ENCODE peak calls at places on chromosomes 7 and 10, in four cellular contexts. Z, V, B and T are unnamed samples.

GRCh38 chr7:11228515-11228914 is 254.8 kb downstream of the PHF14 start:
- DNase-seq in Z (peak), V (peak), B (peak), T (peak)

GRCh38 chr10:80455461-80456345 is 1.6 kb downstream of the TSPAN14 start:
- DNase-seq in Z (no peak), V (no peak), B (no peak), T (no peak)

GRCh38 chr7:112204072-112204775 is 2.0 kb downstream of the DOCK4 start:
- DNase-seq in Z (no peak), V (no peak), B (peak), T (no peak)

GRCh38 chr7:98202367-98203195 is 8.7 kb upstream of the BHLHA15 start:
- DNase-seq in Z (no peak), V (no peak), B (no peak), T (peak)

GRCh38 chr10:133013478-133013877 is 71.1 kb upstream of the CFAP46 start:
- DNase-seq in Z (no peak), V (peak), B (no peak), T (no peak)

GRCh38 chr10:1402016-1402820 is 335.1 kb downstream of the ADARB2 start:
- DNase-seq in Z (no peak), V (no peak), B (no peak), T (peak)

GRCh38 chr10:43226441-43226840 is 40.4 kb downstream of the RASGEF1A start:
- DNase-seq in Z (peak), V (no peak), B (no peak), T (no peak)

GRCh38 chr10:5876181-5876768 is 13.4 kb downstream of the ANKRD16 start:
- DNase-seq in Z (no peak), V (no peak), B (no peak), T (no peak)

GRCh38 chr7:23184709-23185354 is 3.0 kb downstream of the NUP42 start:
- DNase-seq in Z (no peak), V (peak), B (peak), T (no peak)

GRCh38 chr10:73136627-73137026 is 26.4 kb downstream of the NUDT13 start:
- DNase-seq in Z (no peak), V (no peak), B (no peak), T (no peak)

GRCh38 chr7:50828801-50829200 is 46.1 kb upstream of the GRB10 start:
- DNase-seq in Z (no peak), V (no peak), B (no peak), T (no peak)

GRCh38 chr7:158536871-158537865 is 50.5 kb downstream of the PTPRN2 start:
- DNase-seq in Z (no peak), V (no peak), B (no peak), T (no peak)

GRCh38 chr7:73526892-73527821 is 5.1 kb upstream of the BAZ1B start:
- DNase-seq in Z (no peak), V (no peak), B (no peak), T (no peak)

GRCh38 chr10:96275685-96276418 is 4.5 kb upstream of the BLNK start:
- DNase-seq in Z (no peak), V (peak), B (peak), T (peak)

GRCh38 chr7:24879281-24879680 is 100.7 kb downstream of the OSBPL3 start:
- DNase-seq in Z (no peak), V (no peak), B (no peak), T (no peak)

GRCh38 chr7:105199372-105199771 is 185.4 kb downstream of the KMT2E start:
- DNase-seq in Z (no peak), V (no peak), B (no peak), T (no peak)

GRCh38 chr10:109456566-109457361 is 466.5 kb downstream of the XPNPEP1 start:
- DNase-seq in Z (no peak), V (peak), B (no peak), T (no peak)

DNA sequence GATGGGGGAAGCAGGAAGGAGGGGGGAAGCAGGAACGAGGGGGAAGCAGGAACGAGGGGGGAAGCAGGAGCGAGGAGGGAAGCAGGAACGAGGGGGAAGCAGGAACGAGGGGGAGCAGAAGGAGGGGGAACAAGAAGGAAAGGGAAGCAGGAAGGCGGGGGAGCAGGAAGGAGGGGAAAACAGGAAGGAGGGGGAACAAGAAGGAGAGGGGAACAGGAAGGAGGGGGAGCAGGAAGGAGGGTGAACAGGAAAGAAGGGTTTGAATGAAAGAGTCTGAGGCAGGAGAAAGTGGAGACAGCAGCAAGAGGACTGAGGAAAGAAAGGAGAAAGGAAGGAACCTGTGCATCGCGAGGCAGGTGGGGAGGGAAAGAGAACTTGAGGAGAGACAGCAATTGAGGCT is 256.6 kb downstream of the PTEN start:
- DNase-seq in Z (no peak), V (no peak), B (no peak), T (no peak)
- H3K4me3 ChIP-seq in Z (no peak), V (no peak), B (no peak), T (no peak)

GRCh38 chr7:64733550-64734240 is 60.5 kb upstream of the ZNF138 start:
- DNase-seq in Z (no peak), V (no peak), B (no peak), T (no peak)

GRCh38 chr7:64729089-64729848 is 63.3 kb downstream of the ZNF107 start:
- DNase-seq in Z (no peak), V (no peak), B (no peak), T (no peak)
- TF ChIP-seq CTCF in Z (no peak), V (no peak), B (no peak), T (no peak)

DNA sequence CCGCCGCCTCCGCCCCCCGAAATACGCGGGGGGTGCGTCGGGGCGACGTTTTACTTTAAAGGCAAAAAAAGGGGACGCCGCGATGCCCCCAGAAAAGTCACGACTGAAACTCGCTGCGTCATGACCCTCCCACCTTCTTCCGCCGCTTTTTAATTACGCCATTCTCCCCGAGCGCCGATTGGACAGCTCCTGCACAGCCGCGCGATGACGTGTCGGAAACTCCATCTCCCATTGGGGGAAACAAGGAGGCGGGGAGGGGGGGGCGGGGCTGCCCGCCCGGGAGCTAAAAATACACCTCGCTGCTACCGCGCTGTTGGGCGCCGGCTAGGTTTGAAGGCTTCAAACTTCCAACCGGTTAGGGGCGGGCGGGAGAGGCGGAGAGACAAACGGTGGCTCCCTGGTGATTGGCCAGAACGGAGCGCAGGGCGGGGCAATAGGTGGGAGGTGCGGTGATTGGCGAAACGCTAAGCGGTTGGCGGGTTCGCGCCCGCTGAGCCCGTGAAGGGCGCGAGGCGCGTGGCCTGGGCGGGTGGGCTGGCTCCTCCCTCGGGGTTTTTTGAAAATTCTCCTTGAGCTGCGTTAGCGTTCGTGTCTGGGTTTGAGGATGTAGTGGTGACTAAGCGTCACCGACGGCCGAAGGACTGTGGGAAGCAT is at the start of gene RHEB:
- DNase-seq in Z (peak), V (peak), B (peak), T (peak)
- TF ChIP-seq POLR2A in Z (peak), V (no peak), B (peak), T (no peak)

DNA sequence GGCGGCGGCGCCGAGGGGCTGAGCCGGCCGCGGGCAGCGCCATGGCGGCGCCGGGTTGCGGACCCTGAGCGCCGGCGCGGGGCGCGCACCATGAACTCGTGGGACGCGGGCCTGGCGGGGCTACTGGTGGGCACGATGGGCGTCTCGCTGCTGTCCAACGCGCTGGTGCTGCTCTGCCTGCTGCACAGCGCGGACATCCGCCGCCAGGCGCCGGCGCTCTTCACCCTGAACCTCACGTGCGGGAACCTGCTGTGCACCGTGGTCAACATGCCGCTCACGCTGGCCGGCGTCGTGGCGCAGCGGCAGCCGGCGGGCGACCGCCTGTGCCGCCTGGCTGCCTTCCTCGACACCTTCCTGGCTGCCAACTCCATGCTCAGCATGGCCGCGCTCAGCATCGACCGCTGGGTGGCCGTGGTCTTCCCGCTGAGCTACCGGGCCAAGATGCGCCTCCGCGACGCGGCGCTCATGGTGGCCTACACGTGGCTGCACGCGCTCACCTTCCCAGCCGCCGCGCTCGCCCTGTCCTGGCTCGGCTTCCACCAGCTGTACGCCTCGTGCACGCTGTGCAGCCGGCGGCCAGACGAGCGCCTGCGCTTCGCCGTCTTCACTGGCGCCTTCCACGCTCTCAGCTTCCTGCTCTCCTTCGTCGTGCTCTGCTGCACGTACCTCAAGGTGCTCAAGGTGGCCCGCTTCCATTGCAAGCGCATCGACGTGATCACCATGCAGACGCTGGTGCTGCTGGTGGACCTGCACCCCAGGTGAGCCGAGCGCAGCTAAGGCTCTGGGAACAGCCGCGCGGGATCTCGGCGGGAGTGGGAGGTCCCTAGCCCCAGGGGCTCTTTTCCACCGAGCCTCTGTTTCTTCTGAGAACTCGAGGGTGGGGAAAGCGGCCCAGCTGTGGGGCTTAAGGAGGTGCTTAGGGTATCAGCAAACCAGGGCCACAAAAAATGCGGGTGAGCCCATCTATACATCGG is at the start of gene GPR26:
- DNase-seq in Z (no peak), V (no peak), B (no peak), T (no peak)
- H3K4me3 ChIP-seq in Z (no peak), V (no peak), B (no peak), T (no peak)

DNA sequence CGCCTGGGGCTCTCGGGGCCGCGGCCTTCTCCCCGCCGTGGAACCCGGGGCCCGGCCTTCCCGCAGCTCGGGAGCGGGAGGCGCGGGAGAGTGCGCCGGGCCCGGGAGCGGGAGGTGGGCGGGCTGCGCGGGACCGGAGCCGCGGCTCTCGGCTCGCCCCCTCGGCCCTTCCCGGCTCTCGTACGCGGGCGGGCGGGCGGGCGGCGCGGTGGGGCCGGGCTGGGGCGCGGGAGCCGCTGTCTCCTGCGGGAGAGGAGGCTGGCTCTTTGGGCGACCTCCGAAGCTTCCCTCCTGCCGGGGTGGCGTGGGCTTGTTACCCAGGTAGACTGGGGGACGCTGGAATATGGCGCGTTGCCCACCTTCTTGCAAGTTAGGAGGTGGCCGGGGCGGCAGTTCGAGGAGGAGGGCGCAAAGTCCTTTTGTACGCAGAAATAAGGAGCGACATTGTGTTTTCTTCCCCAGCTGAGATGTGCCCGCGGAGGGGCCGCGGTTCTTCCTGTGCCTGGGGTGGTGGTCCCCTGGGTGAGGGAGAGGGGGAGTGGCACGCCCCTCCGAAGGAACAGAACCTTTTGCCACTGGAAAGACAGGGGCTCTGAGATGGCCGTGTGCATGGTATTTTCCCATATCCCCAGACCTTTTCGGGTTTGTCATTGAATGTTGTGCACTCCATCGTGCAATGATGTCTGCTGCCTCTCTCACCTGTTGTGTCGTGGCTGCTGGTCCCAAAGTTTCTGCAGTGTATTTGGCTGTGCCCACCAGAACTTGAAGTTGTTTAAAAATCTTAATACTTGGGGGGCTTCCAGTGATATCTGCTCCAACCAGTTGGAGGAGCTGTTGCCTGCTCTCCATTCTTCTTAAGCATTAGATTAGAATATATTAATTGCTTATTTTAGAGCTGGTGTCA is 844 bp downstream of the NRF1 start:
- DNase-seq in Z (peak), V (peak), B (peak), T (peak)
- TF ChIP-seq CTCF in Z (peak), V (peak), B (peak), T (no peak)

GRCh38 chr10:33749042-33749441 is 414.6 kb upstream of the NRP1 start:
- DNase-seq in Z (no peak), V (no peak), B (peak), T (no peak)
- TF ChIP-seq POLR2A in Z (no peak), V (no peak), B (no peak), T (no peak)

DNA sequence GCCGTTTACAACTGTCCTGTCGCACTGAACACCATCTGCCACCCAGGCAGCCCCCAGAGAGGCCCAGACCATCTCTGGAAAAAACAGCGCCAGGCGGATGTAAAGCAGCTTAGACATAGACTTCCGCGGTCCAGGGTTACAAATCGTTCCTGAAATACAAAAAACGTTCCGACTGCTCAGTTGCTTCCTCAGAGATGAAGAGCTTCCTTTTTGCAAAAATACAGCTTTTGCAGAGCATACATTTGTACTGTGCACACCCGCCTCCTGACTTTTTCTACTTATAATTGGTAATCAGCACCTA is 11.4 kb downstream of the DAGLB start:
- DNase-seq in Z (no peak), V (peak), B (no peak), T (no peak)
- H3K4me3 ChIP-seq in Z (no peak), V (no peak), B (no peak), T (no peak)